ENCODE peak calls at places on chromosomes 1 and 21, in eight cellular contexts. One of them, this sample, is unnamed.

GRCh38 chr21:36909901-36910561 is 56.4 kb downstream of the HLCS start:
- DNase-seq in heart right ventricle: no peak
- DNase-seq in WERI-Rb-1: no peak
- DNase-seq in caudate nucleus: no peak
- DNase-seq in naive thymus-derived CD8-positive, alpha-beta T cell: no peak
- DNase-seq in RPMI8226: no peak
- DNase-seq in upper lobe of right lung: no peak
- DNase-seq in body of pancreas: no peak
- DNase-seq in this sample: peak

GRCh38 chr1:84143796-84144565 is at the start of gene PRKACB:
- DNase-seq in heart right ventricle: no peak
- DNase-seq in WERI-Rb-1: no peak
- DNase-seq in caudate nucleus: no peak
- DNase-seq in naive thymus-derived CD8-positive, alpha-beta T cell: no peak
- DNase-seq in RPMI8226: peak
- DNase-seq in upper lobe of right lung: no peak
- DNase-seq in body of pancreas: no peak
- DNase-seq in this sample: peak

GRCh38 chr1:111172463-111172862 is 28.0 kb downstream of the DENND2D start:
- DNase-seq in heart right ventricle: no peak
- DNase-seq in WERI-Rb-1: no peak
- DNase-seq in caudate nucleus: no peak
- DNase-seq in naive thymus-derived CD8-positive, alpha-beta T cell: no peak
- DNase-seq in RPMI8226: no peak
- DNase-seq in upper lobe of right lung: no peak
- DNase-seq in body of pancreas: no peak
- DNase-seq in this sample: no peak

GRCh38 chr1:63322248-63322943 is at the start of gene FOXD3:
- DNase-seq in heart right ventricle: peak
- DNase-seq in WERI-Rb-1: peak
- DNase-seq in caudate nucleus: no peak
- DNase-seq in naive thymus-derived CD8-positive, alpha-beta T cell: no peak
- DNase-seq in RPMI8226: peak
- DNase-seq in upper lobe of right lung: peak
- DNase-seq in body of pancreas: peak
- DNase-seq in this sample: no peak

GRCh38 chr1:14552246-14552970 is 46.1 kb upstream of the KAZN start:
- DNase-seq in heart right ventricle: no peak
- DNase-seq in WERI-Rb-1: no peak
- DNase-seq in caudate nucleus: no peak
- DNase-seq in naive thymus-derived CD8-positive, alpha-beta T cell: no peak
- DNase-seq in RPMI8226: no peak
- DNase-seq in upper lobe of right lung: no peak
- DNase-seq in body of pancreas: no peak
- DNase-seq in this sample: no peak

GRCh38 chr1:36988311-36988710 is 46.0 kb downstream of the GRIK3 start:
- DNase-seq in heart right ventricle: no peak
- DNase-seq in WERI-Rb-1: no peak
- DNase-seq in caudate nucleus: peak
- DNase-seq in naive thymus-derived CD8-positive, alpha-beta T cell: no peak
- DNase-seq in RPMI8226: no peak
- DNase-seq in upper lobe of right lung: peak
- DNase-seq in body of pancreas: no peak
- DNase-seq in this sample: peak

GRCh38 chr1:34479731-34480130 is 275.1 kb upstream of the GJB5 start:
- DNase-seq in heart right ventricle: no peak
- DNase-seq in WERI-Rb-1: no peak
- DNase-seq in caudate nucleus: no peak
- DNase-seq in naive thymus-derived CD8-positive, alpha-beta T cell: no peak
- DNase-seq in RPMI8226: no peak
- DNase-seq in upper lobe of right lung: no peak
- DNase-seq in body of pancreas: no peak
- DNase-seq in this sample: no peak

GRCh38 chr1:10170362-10170665 is 40.1 kb upstream of the KIF1B start:
- DNase-seq in heart right ventricle: no peak
- DNase-seq in WERI-Rb-1: no peak
- DNase-seq in caudate nucleus: no peak
- DNase-seq in naive thymus-derived CD8-positive, alpha-beta T cell: no peak
- DNase-seq in RPMI8226: no peak
- DNase-seq in upper lobe of right lung: no peak
- DNase-seq in body of pancreas: no peak
- DNase-seq in this sample: no peak

GRCh38 chr1:89407355-89407754 is 43.5 kb downstream of the GBP6 start:
- DNase-seq in heart right ventricle: peak
- DNase-seq in WERI-Rb-1: no peak
- DNase-seq in caudate nucleus: no peak
- DNase-seq in naive thymus-derived CD8-positive, alpha-beta T cell: no peak
- DNase-seq in RPMI8226: no peak
- DNase-seq in upper lobe of right lung: no peak
- DNase-seq in body of pancreas: no peak
- DNase-seq in this sample: peak

GRCh38 chr1:243250102-243250501 is 5.0 kb downstream of the CEP170 start:
- DNase-seq in heart right ventricle: no peak
- DNase-seq in WERI-Rb-1: no peak
- DNase-seq in caudate nucleus: no peak
- DNase-seq in naive thymus-derived CD8-positive, alpha-beta T cell: no peak
- DNase-seq in RPMI8226: no peak
- DNase-seq in upper lobe of right lung: no peak
- DNase-seq in body of pancreas: no peak
- DNase-seq in this sample: no peak

GRCh38 chr1:112985123-112985522 is 29.1 kb upstream of the SLC16A1 start:
- DNase-seq in heart right ventricle: no peak
- DNase-seq in WERI-Rb-1: no peak
- DNase-seq in caudate nucleus: no peak
- DNase-seq in naive thymus-derived CD8-positive, alpha-beta T cell: no peak
- DNase-seq in RPMI8226: no peak
- DNase-seq in upper lobe of right lung: no peak
- DNase-seq in body of pancreas: no peak
- DNase-seq in this sample: no peak

GRCh38 chr1:30757196-30757949 is at the start of gene LAPTM5:
- DNase-seq in heart right ventricle: peak
- DNase-seq in WERI-Rb-1: no peak
- DNase-seq in caudate nucleus: peak
- DNase-seq in naive thymus-derived CD8-positive, alpha-beta T cell: peak
- DNase-seq in RPMI8226: peak
- DNase-seq in upper lobe of right lung: peak
- DNase-seq in body of pancreas: peak
- DNase-seq in this sample: no peak

GRCh38 chr21:42429856-42430255 is 26.2 kb downstream of the UBASH3A start:
- DNase-seq in heart right ventricle: no peak
- DNase-seq in WERI-Rb-1: no peak
- DNase-seq in caudate nucleus: no peak
- DNase-seq in naive thymus-derived CD8-positive, alpha-beta T cell: no peak
- DNase-seq in RPMI8226: no peak
- DNase-seq in upper lobe of right lung: no peak
- DNase-seq in body of pancreas: no peak
- DNase-seq in this sample: no peak

GRCh38 chr1:64228181-64228957 is 24.9 kb downstream of the UBE2U start:
- DNase-seq in heart right ventricle: no peak
- DNase-seq in WERI-Rb-1: no peak
- DNase-seq in caudate nucleus: no peak
- DNase-seq in naive thymus-derived CD8-positive, alpha-beta T cell: no peak
- DNase-seq in RPMI8226: no peak
- DNase-seq in upper lobe of right lung: no peak
- DNase-seq in body of pancreas: no peak
- DNase-seq in this sample: peak

GRCh38 chr1:2212542-2213491 is 15.3 kb upstream of the SKI start:
- DNase-seq in heart right ventricle: peak
- DNase-seq in WERI-Rb-1: no peak
- DNase-seq in caudate nucleus: peak
- DNase-seq in naive thymus-derived CD8-positive, alpha-beta T cell: no peak
- DNase-seq in RPMI8226: peak
- DNase-seq in upper lobe of right lung: peak
- DNase-seq in body of pancreas: peak
- DNase-seq in this sample: peak

GRCh38 chr21:36976882-36977651 is 10.6 kb upstream of the HLCS start:
- DNase-seq in heart right ventricle: peak
- DNase-seq in WERI-Rb-1: peak
- DNase-seq in caudate nucleus: no peak
- DNase-seq in naive thymus-derived CD8-positive, alpha-beta T cell: no peak
- DNase-seq in RPMI8226: peak
- DNase-seq in upper lobe of right lung: no peak
- DNase-seq in body of pancreas: peak
- DNase-seq in this sample: peak